ENCODE peak calls at places on chromosomes 12 and 14, in ten cellular contexts. Z, B, I, M, C, U, F, N, D and P are unnamed samples.

GRCh38 chr14:68593806-68594536 is 198.9 kb downstream of the ZFP36L1 start:
- DNase-seq in B (peak), F (no peak), D (no peak), U (peak), N (no peak), I (no peak), M (no peak), Z (no peak), C (no peak), P (peak)

GRCh38 chr12:127811988-127812387 is 455.0 kb upstream of the TMEM132C start:
- DNase-seq in U (peak), B (no peak), Z (peak), I (peak), F (no peak), N (no peak), D (no peak), C (no peak), M (no peak), P (no peak)

GRCh38 chr12:132638541-132639408 is 20.2 kb downstream of the P2RX2 start:
- DNase-seq in U (peak), C (peak), I (no peak), D (no peak), B (peak), F (peak), N (peak), M (peak), Z (no peak), P (no peak)

GRCh38 chr12:1972260-1972659 is 32.0 kb downstream of the DCP1B start:
- DNase-seq in I (no peak), B (no peak), Z (no peak), F (no peak), U (peak), M (no peak), D (no peak), N (peak), C (no peak), P (no peak)

GRCh38 chr14:88166616-88167015 is 156.5 kb downstream of the KCNK10 start:
- DNase-seq in U (no peak), M (no peak), D (no peak), B (no peak), N (peak), Z (no peak), C (peak), F (no peak), I (no peak), P (no peak)

GRCh38 chr12:121345151-121345810 is 6.9 kb downstream of the ANAPC5 start:
- DNase-seq in C (no peak), U (no peak), N (no peak), Z (no peak), I (no peak), M (no peak), B (no peak), D (no peak), F (no peak), P (no peak)

GRCh38 chr14:85764809-85765208 is 234.9 kb downstream of the FLRT2 start:
- DNase-seq in N (no peak), U (no peak), Z (no peak), C (no peak), D (no peak), B (no peak), F (no peak), I (no peak), M (peak), P (no peak)

GRCh38 chr12:6809056-6809455 is 12.6 kb upstream of the GPR162 start:
- DNase-seq in I (no peak), M (no peak), B (no peak), C (no peak), F (no peak), Z (no peak), D (no peak), U (no peak), N (no peak), P (no peak)

GRCh38 chr14:92528486-92529100 is 15.0 kb downstream of the RIN3 start:
- DNase-seq in I (no peak), D (no peak), Z (no peak), C (no peak), B (no peak), U (no peak), N (no peak), F (no peak), M (no peak), P (no peak)

GRCh38 chr12:27101290-27101689 is 18.9 kb upstream of the C12orf71 start:
- DNase-seq in M (no peak), D (no peak), N (no peak), I (no peak), F (no peak), U (peak), Z (no peak), B (no peak), C (no peak), P (no peak)

GRCh38 chr12:47904647-47905312 is at the start of gene VDR:
- DNase-seq in Z (peak), F (peak), U (peak), M (peak), C (peak), B (peak), D (peak), I (peak), N (peak), P (peak)

GRCh38 chr12:109737111-109737510 is 23.5 kb downstream of the FAM222A start:
- DNase-seq in I (no peak), D (no peak), C (no peak), U (no peak), Z (no peak), N (no peak), F (no peak), B (no peak), M (no peak), P (no peak)

GRCh38 chr12:88578274-88578673 is 2.0 kb downstream of the KITLG start:
- DNase-seq in M (no peak), B (no peak), F (no peak), U (no peak), D (no peak), Z (no peak), N (peak), C (no peak), I (no peak), P (no peak)

GRCh38 chr14:106564058-106564643 is 1037.8 kb downstream of the TMEM121 start:
- DNase-seq in Z (peak), F (peak), B (peak), N (no peak), C (peak), D (peak), I (no peak), U (no peak), M (no peak), P (peak)

GRCh38 chr12:64082866-64083268 is 139.2 kb downstream of the KICS2 start:
- DNase-seq in I (no peak), Z (no peak), C (no peak), F (no peak), M (no peak), N (no peak), U (no peak), B (no peak), D (no peak), P (no peak)

GRCh38 chr12:64077922-64078321 is 144.2 kb downstream of the KICS2 start:
- DNase-seq in C (no peak), D (no peak), U (no peak), B (peak), M (no peak), N (no peak), Z (no peak), F (no peak), I (no peak), P (no peak)

GRCh38 chr12:84397846-84398245 is 514.8 kb downstream of the SLC6A15 start:
- DNase-seq in D (no peak), C (no peak), N (no peak), U (no peak), M (no peak), I (no peak), B (peak), F (no peak), Z (no peak), P (no peak)